ENCODE peak calls at places on chromosomes 3 and 15, in four cellular contexts. S is GM12878, U is K562, O is HepG2. X is an unnamed sample.

GRCh38 chr3:112973325-112974177 is 1.4 kb downstream of the CD200R1 start:
- DNase-seq in S (peak), U (no peak), O (no peak), X (no peak)

GRCh38 chr15:33789141-33789540 is 179.2 kb upstream of the CHRM5 start:
- DNase-seq in S (no peak), U (no peak), O (no peak), X (peak)

GRCh38 chr3:174725303-174725702 is 133.8 kb upstream of the NAALADL2 start:
- DNase-seq in S (no peak), U (no peak), O (no peak), X (no peak)

GRCh38 chr3:157948605-157949383 is 157.4 kb downstream of the SHOX2 start:
- DNase-seq in S (no peak), U (no peak), O (no peak), X (peak)

GRCh38 chr3:2579206-2579605 is 480.5 kb downstream of the CNTN4 start:
- DNase-seq in S (no peak), U (no peak), O (no peak), X (no peak)

GRCh38 chr3:147120029-147120428 is 286.3 kb downstream of the ZIC4 start:
- DNase-seq in S (no peak), U (no peak), O (peak), X (peak)

GRCh38 chr3:141877911-141878310 is 1.5 kb downstream of the ATP1B3 start:
- DNase-seq in S (no peak), U (no peak), O (no peak), X (no peak)

GRCh38 chr3:138921316-138922292 is 25.3 kb downstream of the FOXL2 start:
- DNase-seq in S (no peak), U (no peak), O (peak), X (no peak)

GRCh38 chr15:48946088-48946839 is 17.5 kb downstream of the SHC4 start:
- DNase-seq in S (no peak), U (peak), O (no peak), X (no peak)

GRCh38 chr3:38379201-38379770 is 32.7 kb downstream of the XYLB start:
- DNase-seq in S (no peak), U (no peak), O (no peak), X (no peak)

GRCh38 chr15:90160781-90161727 is 40.1 kb upstream of the SEMA4B start:
- DNase-seq in S (no peak), U (no peak), O (peak), X (no peak)

GRCh38 chr15:52936489-52936888 is 146.4 kb upstream of the ONECUT1 start:
- DNase-seq in S (no peak), U (no peak), O (no peak), X (no peak)

GRCh38 chr3:188102861-188103547 is 51.0 kb upstream of the LPP start:
- DNase-seq in S (no peak), U (no peak), O (no peak), X (no peak)

GRCh38 chr15:74845581-74845980 is 2.6 kb upstream of the ULK3 start:
- DNase-seq in S (no peak), U (no peak), O (no peak), X (no peak)

GRCh38 chr3:136990826-136991225 is 33.0 kb downstream of the IL20RB start:
- DNase-seq in S (no peak), U (no peak), O (no peak), X (peak)

GRCh38 chr3:49602877-49603411 is 48.7 kb downstream of the BSN start:
- DNase-seq in S (no peak), U (no peak), O (no peak), X (peak)

GRCh38 chr3:15820911-15821310 is 23.1 kb upstream of the ANKRD28 start:
- DNase-seq in S (no peak), U (no peak), O (no peak), X (no peak)

GRCh38 chr3:169002689-169003088 is 660.8 kb downstream of the MECOM start:
- DNase-seq in S (no peak), U (no peak), O (no peak), X (no peak)

GRCh38 chr3:38834110-38834509 is 18.1 kb upstream of the SCN10A start:
- DNase-seq in S (no peak), U (peak), O (peak), X (peak)

GRCh38 chr15:96851613-96852012 is 521.1 kb downstream of the NR2F2 start:
- DNase-seq in S (no peak), U (no peak), O (no peak), X (no peak)

GRCh38 chr3:195873971-195874370 is 34.4 kb downstream of the TNK2 start:
- DNase-seq in S (no peak), U (no peak), O (no peak), X (no peak)

GRCh38 chr15:69524296-69524695 is 71.7 kb downstream of the RPLP1 start:
- DNase-seq in S (no peak), U (no peak), O (no peak), X (no peak)

GRCh38 chr3:127035672-127036071 is 52.8 kb downstream of the PLXNA1 start:
- DNase-seq in S (no peak), U (no peak), O (no peak), X (no peak)

GRCh38 chr3:98021821-98022220 is 13.3 kb downstream of the GABRR3 start:
- DNase-seq in S (no peak), U (no peak), O (no peak), X (no peak)

GRCh38 chr3:64008952-64009351 is 14.3 kb downstream of the PSMD6 start:
- DNase-seq in S (no peak), U (no peak), O (no peak), X (no peak)

GRCh38 chr3:173622156-173622555 is 224.6 kb downstream of the NLGN1 start:
- DNase-seq in S (no peak), U (no peak), O (no peak), X (no peak)

GRCh38 chr3:6438031-6438430 is 422.9 kb upstream of the GRM7 start:
- DNase-seq in S (no peak), U (no peak), O (no peak), X (no peak)

GRCh38 chr3:108102420-108103039 is 11.7 kb upstream of the CD47 start:
- DNase-seq in S (no peak), U (no peak), O (no peak), X (no peak)

GRCh38 chr15:41854443-41854842 is 15.8 kb downstream of the PLA2G4B start:
- DNase-seq in S (no peak), U (no peak), O (no peak), X (no peak)

GRCh38 chr15:41856716-41857115 is 18.1 kb downstream of the PLA2G4B start:
- DNase-seq in S (no peak), U (no peak), O (no peak), X (no peak)

GRCh38 chr15:41853831-41854230 is 15.2 kb downstream of the PLA2G4B start:
- DNase-seq in S (no peak), U (no peak), O (no peak), X (no peak)

GRCh38 chr15:41856262-41856661 is 17.6 kb downstream of the PLA2G4B start:
- DNase-seq in S (no peak), U (no peak), O (no peak), X (no peak)

GRCh38 chr15:41855121-41855941 is 16.7 kb downstream of the PLA2G4B start:
- DNase-seq in S (no peak), U (no peak), O (no peak), X (no peak)
- TF ChIP-seq TARDBP in S (no peak), U (no peak), O (no peak), X (no peak)

DNA sequence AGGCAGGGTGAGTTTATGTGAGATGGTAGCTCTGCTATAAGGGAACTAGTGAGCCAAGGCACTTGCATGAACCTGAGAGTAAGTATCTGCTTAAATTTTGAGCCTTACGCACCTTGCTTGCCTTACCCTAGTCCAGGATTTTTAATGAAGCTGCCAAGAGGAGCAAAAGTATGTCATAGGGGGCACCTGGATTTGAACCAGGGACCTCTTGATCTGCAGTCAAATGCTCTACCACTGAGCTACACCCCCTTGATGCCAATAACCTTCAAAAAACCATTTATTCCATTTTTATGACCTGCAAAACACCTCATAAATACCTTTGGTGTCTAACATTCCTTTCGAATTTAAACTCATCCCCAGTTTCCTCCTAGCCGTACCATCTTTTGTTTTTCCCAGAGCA is 88.3 kb upstream of the ACP3 start:
- DNase-seq in S (no peak), U (no peak), O (no peak), X (no peak)
- TF ChIP-seq TARDBP in S (no peak), U (no peak), O (no peak), X (no peak)

DNA sequence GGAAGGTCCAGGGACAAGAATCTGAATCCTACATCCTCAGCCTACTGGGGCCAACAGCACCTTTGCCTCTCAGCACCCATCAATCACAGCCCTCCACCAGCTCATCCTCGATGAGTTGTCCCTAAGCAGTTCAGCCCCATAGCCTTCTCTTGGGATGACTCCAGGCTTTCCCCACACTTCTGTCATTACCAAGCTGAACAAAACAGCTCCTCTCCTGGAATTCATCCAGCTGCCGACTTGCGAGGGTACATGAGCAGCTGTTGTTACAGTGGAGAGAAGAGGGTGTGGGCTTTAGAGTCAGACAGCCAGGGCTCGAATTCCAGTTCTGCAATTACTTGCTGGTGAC is 69.0 kb upstream of the THBS1 start:
- DNase-seq in S (no peak), U (no peak), O (no peak), X (no peak)
- TF ChIP-seq TARDBP in S (no peak), U (no peak), O (no peak), X (no peak)

DNA sequence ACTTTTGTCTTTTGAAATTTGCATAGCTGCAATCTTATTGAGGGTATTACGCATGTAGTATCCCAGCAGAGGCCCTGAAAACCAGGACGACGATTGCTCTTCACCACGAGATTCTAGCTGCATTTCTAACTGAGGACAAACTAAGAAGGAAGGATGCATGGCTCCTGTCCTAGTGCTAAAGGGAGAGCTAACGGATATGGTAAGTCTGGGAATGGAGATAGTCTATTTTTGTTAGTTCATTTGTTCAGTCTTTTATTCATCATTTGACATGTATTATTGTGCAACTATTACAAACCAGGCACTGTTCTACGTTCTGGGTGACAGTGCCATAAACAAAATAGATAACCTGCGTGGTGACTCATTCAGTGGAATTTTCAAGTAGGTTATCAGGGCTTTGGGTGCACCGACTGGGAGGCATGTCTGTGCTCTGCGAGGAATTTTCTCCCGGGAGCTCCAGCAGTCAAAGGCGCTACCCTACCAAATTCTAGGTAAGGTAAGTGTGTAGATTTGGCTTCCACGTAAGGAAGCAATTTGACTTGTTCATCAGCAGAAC is 51.9 kb upstream of the ETV5 start:
- DNase-seq in S (no peak), U (no peak), O (no peak), X (no peak)
- TF ChIP-seq TARDBP in S (no peak), U (no peak), O (no peak), X (no peak)

DNA sequence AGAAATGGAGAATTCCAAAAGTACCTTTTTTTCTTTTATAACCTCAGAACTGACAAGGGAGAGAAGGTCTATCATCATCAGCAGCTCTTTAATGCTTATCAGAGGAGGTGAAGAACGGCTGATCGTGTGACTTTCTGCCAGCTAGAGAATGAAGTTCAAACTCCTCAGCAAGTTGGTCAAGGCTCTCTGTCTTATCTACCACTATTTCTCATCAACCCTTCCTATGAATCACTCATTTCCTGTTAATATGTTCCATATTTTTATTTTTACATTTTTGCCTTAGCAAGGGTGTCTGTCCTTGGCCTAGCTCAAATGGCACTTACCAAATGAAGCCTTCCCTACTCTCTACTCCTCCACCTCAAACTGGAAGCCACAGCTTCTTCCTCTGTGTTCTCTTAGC is 73.1 kb upstream of the TSPAN3 start:
- DNase-seq in S (no peak), U (no peak), O (no peak), X (no peak)
- TF ChIP-seq TARDBP in S (no peak), U (no peak), O (no peak), X (no peak)

DNA sequence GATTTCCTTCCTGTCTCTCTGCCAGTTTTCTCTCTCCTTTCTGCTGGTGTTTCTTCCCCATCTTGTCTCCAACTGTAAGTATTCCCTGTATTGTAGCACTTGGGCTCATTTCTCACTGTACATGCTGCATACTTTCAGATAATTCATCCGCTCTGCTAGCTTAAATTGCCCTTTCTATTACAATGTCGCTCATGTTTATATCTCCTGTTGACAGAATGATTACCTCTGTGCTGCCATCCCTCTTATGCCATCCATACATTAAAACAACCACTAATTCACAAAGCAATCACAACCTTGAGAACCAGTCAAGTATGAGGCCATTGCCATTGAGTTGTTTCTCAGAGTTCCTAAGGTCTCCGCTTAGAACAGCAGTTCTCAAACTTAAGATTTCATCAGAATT is 107.5 kb upstream of the SOX2 start:
- DNase-seq in S (no peak), U (no peak), O (no peak), X (no peak)
- TF ChIP-seq TARDBP in S (no peak), U (no peak), O (no peak), X (no peak)

GRCh38 chr3:150069158-150069536 is 98.5 kb upstream of the PFN2 start:
- DNase-seq in S (no peak), U (no peak), O (no peak), X (no peak)

GRCh38 chr3:150067561-150067960 is 96.9 kb upstream of the PFN2 start:
- DNase-seq in S (no peak), U (no peak), O (no peak), X (no peak)

GRCh38 chr3:150070271-150070670 is 99.6 kb upstream of the PFN2 start:
- DNase-seq in S (no peak), U (no peak), O (no peak), X (no peak)

GRCh38 chr3:150068440-150069157 is 97.9 kb upstream of the PFN2 start:
- DNase-seq in S (no peak), U (no peak), O (no peak), X (no peak)

DNA sequence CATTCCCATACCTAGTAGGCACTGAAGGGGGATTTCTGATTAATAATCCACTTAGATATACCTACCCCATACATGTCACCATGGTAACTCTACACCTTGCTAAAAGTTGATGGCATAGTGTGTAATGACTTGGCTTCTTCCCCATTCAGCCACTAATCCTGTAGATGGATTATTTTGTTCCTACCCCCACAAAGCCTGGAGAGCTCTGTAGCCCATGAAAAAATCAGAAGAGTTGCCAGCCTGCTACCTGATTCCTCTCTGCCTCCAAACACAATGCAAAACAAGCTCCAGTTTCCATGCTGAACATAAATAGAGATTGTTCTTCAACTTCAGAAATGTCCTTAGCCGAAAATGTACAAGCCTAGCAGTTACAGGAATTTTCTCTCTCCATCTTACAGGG is 98.9 kb upstream of the PFN2 start:
- DNase-seq in S (no peak), U (no peak), O (no peak), X (no peak)
- TF ChIP-seq TARDBP in S (no peak), U (no peak), O (no peak), X (no peak)

DNA sequence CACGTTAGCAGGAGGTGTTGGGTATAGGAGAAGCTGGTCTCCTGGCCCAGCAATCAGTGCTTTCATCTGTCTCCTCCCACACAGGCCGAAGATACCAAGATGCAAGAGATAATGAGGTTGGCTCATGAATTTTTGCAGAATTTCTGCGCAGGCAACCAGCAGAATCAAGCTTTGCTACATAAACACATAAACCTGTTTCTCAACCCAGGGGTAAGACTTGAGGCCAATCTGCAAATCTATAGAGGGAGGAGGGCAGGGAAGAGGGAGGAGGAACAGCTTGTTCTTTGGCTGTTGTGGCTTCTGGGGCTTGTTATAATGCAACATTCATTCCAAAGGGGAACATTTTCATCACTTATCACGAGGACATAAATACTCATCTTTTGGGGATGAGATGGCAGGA is 195.3 kb downstream of the ITPR1 start:
- DNase-seq in S (no peak), U (no peak), O (no peak), X (no peak)
- TF ChIP-seq TARDBP in S (no peak), U (no peak), O (no peak), X (no peak)